ENCODE peak calls at places on chromosomes 5 and 9, in six cellular contexts. One of them, this sample, is unnamed. For H3K27me3, the result is how much of the 10 kb centered on the place peaks cover.

GRCh38 chr9:1051286-1052118 is 1.3 kb downstream of the DMRT2 start:
- DNase-seq in heart right ventricle: no peak
- DNase-seq in psoas muscle: peak
- DNase-seq in naive thymus-derived CD4-positive, alpha-beta T cell: no peak
- DNase-seq in right cardiac atrium: no peak
- DNase-seq in cardiac muscle cell: peak
- DNase-seq in this sample: no peak

GRCh38 chr5:38831909-38832308 is 13.9 kb upstream of the OSMR start:
- DNase-seq in heart right ventricle: no peak
- DNase-seq in psoas muscle: no peak
- DNase-seq in naive thymus-derived CD4-positive, alpha-beta T cell: no peak
- DNase-seq in right cardiac atrium: no peak
- DNase-seq in cardiac muscle cell: peak
- DNase-seq in this sample: no peak

GRCh38 chr9:16561121-16561520 is 309.3 kb downstream of the BNC2 start:
- DNase-seq in heart right ventricle: no peak
- DNase-seq in psoas muscle: no peak
- DNase-seq in naive thymus-derived CD4-positive, alpha-beta T cell: no peak
- DNase-seq in right cardiac atrium: no peak
- DNase-seq in cardiac muscle cell: no peak
- DNase-seq in this sample: no peak

GRCh38 chr5:55604611-55605067 is 69.9 kb upstream of the PLPP1 start:
- DNase-seq in heart right ventricle: no peak
- DNase-seq in psoas muscle: no peak
- DNase-seq in naive thymus-derived CD4-positive, alpha-beta T cell: no peak
- DNase-seq in right cardiac atrium: no peak
- DNase-seq in cardiac muscle cell: peak
- DNase-seq in this sample: no peak

GRCh38 chr5:168438349-168438748 is 47.9 kb upstream of the RARS1 start:
- DNase-seq in heart right ventricle: no peak
- DNase-seq in psoas muscle: no peak
- DNase-seq in naive thymus-derived CD4-positive, alpha-beta T cell: no peak
- DNase-seq in right cardiac atrium: no peak
- DNase-seq in cardiac muscle cell: no peak
- DNase-seq in this sample: no peak

GRCh38 chr5:112491257-112491656 is 72.2 kb upstream of the EPB41L4A start:
- DNase-seq in heart right ventricle: no peak
- DNase-seq in psoas muscle: no peak
- DNase-seq in naive thymus-derived CD4-positive, alpha-beta T cell: no peak
- DNase-seq in right cardiac atrium: no peak
- DNase-seq in cardiac muscle cell: no peak
- DNase-seq in this sample: no peak

GRCh38 chr5:43567967-43568366 is 11.1 kb upstream of the PAIP1 start:
- DNase-seq in heart right ventricle: no peak
- DNase-seq in psoas muscle: no peak
- DNase-seq in naive thymus-derived CD4-positive, alpha-beta T cell: no peak
- DNase-seq in right cardiac atrium: no peak
- DNase-seq in cardiac muscle cell: no peak
- DNase-seq in this sample: no peak

GRCh38 chr9:97852001-97852398 is 1.0 kb upstream of the FOXE1 start:
- DNase-seq in heart right ventricle: no peak
- DNase-seq in psoas muscle: no peak
- DNase-seq in naive thymus-derived CD4-positive, alpha-beta T cell: peak
- DNase-seq in right cardiac atrium: no peak
- DNase-seq in cardiac muscle cell: no peak
- DNase-seq in this sample: no peak

GRCh38 chr9:2157277-2158105 is 142.3 kb downstream of the SMARCA2 start:
- DNase-seq in heart right ventricle: no peak
- DNase-seq in psoas muscle: peak
- DNase-seq in naive thymus-derived CD4-positive, alpha-beta T cell: peak
- DNase-seq in right cardiac atrium: peak
- DNase-seq in cardiac muscle cell: no peak
- DNase-seq in this sample: peak

GRCh38 chr9:123691904-123692303 is 238.0 kb downstream of the DENND1A start:
- DNase-seq in heart right ventricle: no peak
- DNase-seq in psoas muscle: no peak
- DNase-seq in naive thymus-derived CD4-positive, alpha-beta T cell: no peak
- DNase-seq in right cardiac atrium: no peak
- DNase-seq in cardiac muscle cell: no peak
- DNase-seq in this sample: no peak

GRCh38 chr9:114889802-114890224 is 40.6 kb downstream of the TNFSF8 start:
- DNase-seq in heart right ventricle: no peak
- DNase-seq in psoas muscle: no peak
- DNase-seq in naive thymus-derived CD4-positive, alpha-beta T cell: no peak
- DNase-seq in right cardiac atrium: no peak
- DNase-seq in cardiac muscle cell: no peak
- DNase-seq in this sample: no peak

GRCh38 chr9:80294955-80295354 is 723.2 kb downstream of the TLE4 start:
- DNase-seq in heart right ventricle: no peak
- DNase-seq in psoas muscle: no peak
- DNase-seq in naive thymus-derived CD4-positive, alpha-beta T cell: no peak
- DNase-seq in right cardiac atrium: no peak
- DNase-seq in cardiac muscle cell: no peak
- DNase-seq in this sample: no peak

GRCh38 chr5:99243111-99243510 is 314.3 kb upstream of the CHD1 start:
- DNase-seq in heart right ventricle: no peak
- DNase-seq in psoas muscle: no peak
- DNase-seq in naive thymus-derived CD4-positive, alpha-beta T cell: no peak
- DNase-seq in right cardiac atrium: no peak
- DNase-seq in cardiac muscle cell: no peak
- DNase-seq in this sample: no peak

GRCh38 chr5:38926121-38926520 is 80.3 kb downstream of the OSMR start:
- DNase-seq in heart right ventricle: no peak
- DNase-seq in psoas muscle: no peak
- DNase-seq in naive thymus-derived CD4-positive, alpha-beta T cell: no peak
- DNase-seq in right cardiac atrium: no peak
- DNase-seq in cardiac muscle cell: no peak
- DNase-seq in this sample: no peak

GRCh38 chr9:21656776-21657637 is 145.4 kb upstream of the MTAP start:
- DNase-seq in heart right ventricle: no peak
- DNase-seq in psoas muscle: no peak
- DNase-seq in naive thymus-derived CD4-positive, alpha-beta T cell: no peak
- DNase-seq in right cardiac atrium: no peak
- DNase-seq in cardiac muscle cell: no peak
- DNase-seq in this sample: no peak

GRCh38 chr5:67047180-67047579 is 149.4 kb downstream of the CD180 start:
- DNase-seq in heart right ventricle: peak
- DNase-seq in psoas muscle: peak
- DNase-seq in naive thymus-derived CD4-positive, alpha-beta T cell: no peak
- DNase-seq in right cardiac atrium: peak
- DNase-seq in cardiac muscle cell: peak
- DNase-seq in this sample: peak

GRCh38 chr5:138035605-138036537 is 3.0 kb upstream of the FAM13B start:
- DNase-seq in heart right ventricle: peak
- DNase-seq in psoas muscle: peak
- DNase-seq in naive thymus-derived CD4-positive, alpha-beta T cell: peak
- DNase-seq in right cardiac atrium: peak
- DNase-seq in cardiac muscle cell: peak
- DNase-seq in this sample: peak

GRCh38 chr5:138032572-138033274 is at the start of gene FAM13B:
- DNase-seq in heart right ventricle: peak
- DNase-seq in psoas muscle: peak
- DNase-seq in naive thymus-derived CD4-positive, alpha-beta T cell: peak
- DNase-seq in right cardiac atrium: peak
- DNase-seq in cardiac muscle cell: peak
- DNase-seq in this sample: peak

GRCh38 chr5:138033275-138033808 is 463 bp upstream of the FAM13B start:
- DNase-seq in heart right ventricle: no peak
- DNase-seq in psoas muscle: no peak
- DNase-seq in naive thymus-derived CD4-positive, alpha-beta T cell: no peak
- DNase-seq in right cardiac atrium: no peak
- DNase-seq in cardiac muscle cell: no peak
- DNase-seq in this sample: no peak

GRCh38 chr5:138032028-138032571 is 779 bp downstream of the FAM13B start:
- DNase-seq in heart right ventricle: peak
- DNase-seq in psoas muscle: peak
- DNase-seq in naive thymus-derived CD4-positive, alpha-beta T cell: no peak
- DNase-seq in right cardiac atrium: peak
- DNase-seq in cardiac muscle cell: peak
- DNase-seq in this sample: peak

GRCh38 chr5:138033916-138034315 is 1.0 kb upstream of the FAM13B start:
- DNase-seq in heart right ventricle: no peak
- DNase-seq in psoas muscle: no peak
- DNase-seq in naive thymus-derived CD4-positive, alpha-beta T cell: no peak
- DNase-seq in right cardiac atrium: no peak
- DNase-seq in cardiac muscle cell: no peak
- DNase-seq in this sample: no peak
- H3K4me3 ChIP-seq in heart right ventricle: no peak
- H3K4me3 ChIP-seq in psoas muscle: peak
- H3K4me3 ChIP-seq in naive thymus-derived CD4-positive, alpha-beta T cell: no peak
- H3K4me3 ChIP-seq in right cardiac atrium: no peak
- H3K4me3 ChIP-seq in cardiac muscle cell: peak
- H3K4me3 ChIP-seq in this sample: no peak

DNA sequence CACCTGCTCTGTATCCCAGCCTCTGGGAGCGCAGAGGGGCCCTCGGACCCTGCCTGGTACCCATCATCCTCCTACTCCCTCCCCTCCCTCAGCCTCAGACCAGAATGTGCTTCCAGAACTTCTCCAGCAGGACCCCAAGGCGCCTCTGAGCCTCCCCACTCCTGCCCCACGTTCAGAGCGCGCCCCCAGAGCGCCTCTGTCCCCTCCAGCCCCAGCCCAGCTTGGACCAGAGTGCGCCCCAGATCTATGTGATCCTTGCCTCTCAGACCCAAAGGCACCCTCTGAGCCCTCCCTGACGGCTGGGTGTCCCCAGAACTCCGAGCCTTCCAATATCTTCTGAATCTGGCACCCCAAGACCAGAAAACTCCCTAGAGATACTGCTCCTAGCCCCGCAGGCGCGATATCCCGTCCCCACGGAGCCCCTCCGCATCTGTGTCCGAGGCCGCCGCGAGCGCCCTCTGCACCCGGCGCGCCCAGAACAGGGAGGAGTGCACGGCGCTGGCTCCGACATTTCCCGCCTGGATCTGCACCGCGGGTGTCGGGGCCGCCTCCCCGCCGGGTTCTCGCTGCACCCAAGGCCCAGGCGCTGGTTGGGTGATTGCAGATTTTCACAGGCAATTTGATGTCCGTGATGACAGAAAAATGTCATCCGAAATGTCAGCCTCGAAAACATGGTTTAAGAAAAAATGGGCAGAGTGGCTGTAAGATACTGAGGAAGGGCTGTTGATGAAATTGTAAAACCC is 522 bp downstream of the BHMT start:
- DNase-seq in heart right ventricle: no peak
- DNase-seq in psoas muscle: no peak
- DNase-seq in naive thymus-derived CD4-positive, alpha-beta T cell: no peak
- DNase-seq in right cardiac atrium: no peak
- DNase-seq in cardiac muscle cell: peak
- DNase-seq in this sample: no peak
- H3K27me3 ChIP-seq in heart right ventricle: under half
- H3K27me3 ChIP-seq in psoas muscle: under half
- H3K27me3 ChIP-seq in naive thymus-derived CD4-positive, alpha-beta T cell: under half
- H3K27me3 ChIP-seq in right cardiac atrium: under half
- H3K27me3 ChIP-seq in cardiac muscle cell: half or more
- H3K27me3 ChIP-seq in this sample: half or more

GRCh38 chr9:129549139-129549538 is 71.8 kb downstream of the C9orf50 start:
- DNase-seq in heart right ventricle: no peak
- DNase-seq in psoas muscle: no peak
- DNase-seq in naive thymus-derived CD4-positive, alpha-beta T cell: no peak
- DNase-seq in right cardiac atrium: no peak
- DNase-seq in cardiac muscle cell: no peak
- DNase-seq in this sample: no peak
- H3K4me3 ChIP-seq in heart right ventricle: peak
- H3K4me3 ChIP-seq in psoas muscle: peak
- H3K4me3 ChIP-seq in naive thymus-derived CD4-positive, alpha-beta T cell: no peak
- H3K4me3 ChIP-seq in right cardiac atrium: no peak
- H3K4me3 ChIP-seq in cardiac muscle cell: no peak
- H3K4me3 ChIP-seq in this sample: no peak

GRCh38 chr9:36739538-36740116 is 166.9 kb downstream of the MELK start:
- DNase-seq in heart right ventricle: no peak
- DNase-seq in psoas muscle: no peak
- DNase-seq in naive thymus-derived CD4-positive, alpha-beta T cell: no peak
- DNase-seq in right cardiac atrium: no peak
- DNase-seq in cardiac muscle cell: no peak
- DNase-seq in this sample: no peak
- H3K27me3 ChIP-seq in heart right ventricle: under half
- H3K27me3 ChIP-seq in psoas muscle: under half
- H3K27me3 ChIP-seq in naive thymus-derived CD4-positive, alpha-beta T cell: under half
- H3K27me3 ChIP-seq in right cardiac atrium: under half
- H3K27me3 ChIP-seq in cardiac muscle cell: under half
- H3K27me3 ChIP-seq in this sample: under half

GRCh38 chr5:160467555-160468418 is 46.1 kb downstream of the PTTG1 start:
- DNase-seq in heart right ventricle: peak
- DNase-seq in psoas muscle: peak
- DNase-seq in naive thymus-derived CD4-positive, alpha-beta T cell: peak
- DNase-seq in right cardiac atrium: peak
- DNase-seq in cardiac muscle cell: no peak
- DNase-seq in this sample: peak

GRCh38 chr5:160470437-160471341 is 49.0 kb downstream of the PTTG1 start:
- DNase-seq in heart right ventricle: peak
- DNase-seq in psoas muscle: no peak
- DNase-seq in naive thymus-derived CD4-positive, alpha-beta T cell: no peak
- DNase-seq in right cardiac atrium: peak
- DNase-seq in cardiac muscle cell: no peak
- DNase-seq in this sample: no peak

GRCh38 chr5:160471761-160472160 is 50.1 kb downstream of the PTTG1 start:
- DNase-seq in heart right ventricle: no peak
- DNase-seq in psoas muscle: no peak
- DNase-seq in naive thymus-derived CD4-positive, alpha-beta T cell: no peak
- DNase-seq in right cardiac atrium: no peak
- DNase-seq in cardiac muscle cell: no peak
- DNase-seq in this sample: no peak

GRCh38 chr5:160468576-160468975 is 46.9 kb downstream of the PTTG1 start:
- DNase-seq in heart right ventricle: no peak
- DNase-seq in psoas muscle: no peak
- DNase-seq in naive thymus-derived CD4-positive, alpha-beta T cell: no peak
- DNase-seq in right cardiac atrium: no peak
- DNase-seq in cardiac muscle cell: no peak
- DNase-seq in this sample: no peak

DNA sequence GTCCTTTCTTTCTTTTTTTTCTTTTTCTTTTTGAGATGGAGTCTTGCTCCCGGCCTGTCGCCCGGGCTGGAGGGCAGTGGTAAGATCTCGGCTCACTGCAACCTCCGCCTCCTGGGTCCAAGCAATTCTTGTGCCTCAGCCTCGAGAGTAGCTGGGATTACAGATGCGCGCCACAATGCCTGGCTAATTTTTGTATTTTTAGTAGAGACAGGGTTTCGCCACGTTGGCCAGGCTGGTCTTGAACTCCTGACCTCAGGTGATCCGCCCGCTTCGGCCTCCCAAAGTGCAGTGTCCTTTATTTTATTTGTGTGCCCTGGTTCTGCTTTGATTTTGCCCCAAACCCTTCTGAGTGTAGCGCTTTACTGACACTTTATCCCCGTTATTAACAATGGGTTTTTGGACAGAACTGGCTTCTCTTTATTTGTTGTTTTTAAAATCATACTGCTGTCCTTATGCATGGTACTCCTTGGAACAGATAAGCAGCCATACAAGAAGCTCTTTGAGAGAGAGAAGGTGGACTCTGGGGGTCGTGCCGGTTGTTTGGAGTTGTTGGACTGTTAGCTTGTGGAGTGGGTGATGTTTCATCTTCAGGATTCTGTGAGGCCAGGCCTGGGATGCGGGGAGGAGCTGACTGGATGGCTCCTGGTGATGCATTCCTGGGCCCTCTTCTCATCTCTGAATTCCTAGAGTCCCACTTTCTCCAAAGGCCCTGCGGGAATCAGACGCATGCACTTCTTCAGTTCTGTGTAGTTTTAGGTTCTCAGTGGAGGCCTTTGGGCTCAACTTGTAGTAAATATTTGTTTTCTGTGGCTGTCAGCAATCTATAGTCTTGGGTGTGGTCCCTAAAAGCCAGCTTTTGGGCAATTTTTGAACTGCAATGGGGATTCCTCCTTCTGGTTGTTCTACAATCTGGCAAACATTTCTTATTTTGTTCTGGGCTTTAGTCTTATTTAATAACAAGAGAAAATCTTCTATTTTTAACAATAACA is 47.8 kb downstream of the PTTG1 start:
- DNase-seq in heart right ventricle: no peak
- DNase-seq in psoas muscle: no peak
- DNase-seq in naive thymus-derived CD4-positive, alpha-beta T cell: no peak
- DNase-seq in right cardiac atrium: no peak
- DNase-seq in cardiac muscle cell: no peak
- DNase-seq in this sample: no peak
- H3K4me3 ChIP-seq in heart right ventricle: peak
- H3K4me3 ChIP-seq in psoas muscle: no peak
- H3K4me3 ChIP-seq in naive thymus-derived CD4-positive, alpha-beta T cell: peak
- H3K4me3 ChIP-seq in right cardiac atrium: no peak
- H3K4me3 ChIP-seq in cardiac muscle cell: no peak
- H3K4me3 ChIP-seq in this sample: no peak